ENCODE peak calls at places on chromosomes 3 and 15, in seven cellular contexts. One of them, this sample, is unnamed. For H3K9me3, the result is how much of the 10 kb centered on the place peaks cover.

GRCh38 chr3:14143271-14143605 is 18.4 kb downstream of the TMEM43 start:
- DNase-seq in ovary: no peak
- DNase-seq in GM23248: peak
- DNase-seq in heart left ventricle: no peak
- DNase-seq in A549: no peak
- DNase-seq in T-helper 17 cell: no peak
- DNase-seq in psoas muscle: no peak
- DNase-seq in this sample: no peak

GRCh38 chr3:111621535-111621934 is 26.4 kb upstream of the ZBED2 start:
- DNase-seq in psoas muscle: no peak
- DNase-seq in T-helper 17 cell: no peak
- DNase-seq in heart left ventricle: no peak
- DNase-seq in GM23248: no peak
- DNase-seq in ovary: no peak
- DNase-seq in A549: peak
- DNase-seq in this sample: no peak

GRCh38 chr15:92467245-92467644 is 73.6 kb downstream of the ST8SIA2 start:
- DNase-seq in T-helper 17 cell: no peak
- DNase-seq in A549: no peak
- DNase-seq in psoas muscle: no peak
- DNase-seq in ovary: no peak
- DNase-seq in heart left ventricle: no peak
- DNase-seq in GM23248: no peak
- DNase-seq in this sample: no peak

GRCh38 chr3:69236808-69237707 is 114.7 kb upstream of the LMOD3 start:
- DNase-seq in ovary: no peak
- DNase-seq in A549: no peak
- DNase-seq in T-helper 17 cell: no peak
- DNase-seq in GM23248: no peak
- DNase-seq in heart left ventricle: no peak
- DNase-seq in psoas muscle: no peak
- DNase-seq in this sample: no peak

GRCh38 chr3:149941186-149941585 is 29.5 kb downstream of the PFN2 start:
- DNase-seq in T-helper 17 cell: no peak
- DNase-seq in A549: no peak
- DNase-seq in GM23248: peak
- DNase-seq in ovary: no peak
- DNase-seq in heart left ventricle: no peak
- DNase-seq in psoas muscle: no peak
- DNase-seq in this sample: no peak

GRCh38 chr15:92845109-92845508 is 55.0 kb upstream of the CHD2 start:
- DNase-seq in GM23248: peak
- DNase-seq in A549: peak
- DNase-seq in T-helper 17 cell: no peak
- DNase-seq in heart left ventricle: no peak
- DNase-seq in psoas muscle: no peak
- DNase-seq in ovary: no peak
- DNase-seq in this sample: no peak

GRCh38 chr15:22262613-22263020 is 182.3 kb downstream of the OR4M2 start:
- DNase-seq in psoas muscle: no peak
- DNase-seq in GM23248: no peak
- DNase-seq in heart left ventricle: peak
- DNase-seq in A549: peak
- DNase-seq in T-helper 17 cell: no peak
- DNase-seq in ovary: no peak
- DNase-seq in this sample: peak

GRCh38 chr3:46186856-46187700 is 21.0 kb downstream of the CCR1 start:
- DNase-seq in A549: no peak
- DNase-seq in T-helper 17 cell: no peak
- DNase-seq in psoas muscle: no peak
- DNase-seq in heart left ventricle: no peak
- DNase-seq in ovary: no peak
- DNase-seq in GM23248: no peak
- DNase-seq in this sample: no peak

GRCh38 chr3:46946856-46947544 is 29.5 kb downstream of the CCDC12 start:
- DNase-seq in heart left ventricle: peak
- DNase-seq in GM23248: peak
- DNase-seq in T-helper 17 cell: peak
- DNase-seq in ovary: no peak
- DNase-seq in psoas muscle: peak
- DNase-seq in A549: no peak
- DNase-seq in this sample: peak

GRCh38 chr3:15064299-15064834 is 748 bp downstream of the MRPS25 start:
- DNase-seq in ovary: no peak
- DNase-seq in GM23248: peak
- DNase-seq in T-helper 17 cell: no peak
- DNase-seq in heart left ventricle: no peak
- DNase-seq in psoas muscle: no peak
- DNase-seq in A549: peak
- DNase-seq in this sample: peak

GRCh38 chr3:81242871-81243270 is 518.6 kb downstream of the GBE1 start:
- DNase-seq in GM23248: peak
- DNase-seq in A549: peak
- DNase-seq in T-helper 17 cell: no peak
- DNase-seq in ovary: no peak
- DNase-seq in heart left ventricle: no peak
- DNase-seq in psoas muscle: no peak
- DNase-seq in this sample: no peak

GRCh38 chr3:5437296-5438010 is 249.9 kb downstream of the EDEM1 start:
- DNase-seq in heart left ventricle: no peak
- DNase-seq in ovary: no peak
- DNase-seq in psoas muscle: no peak
- DNase-seq in T-helper 17 cell: no peak
- DNase-seq in A549: no peak
- DNase-seq in GM23248: no peak
- DNase-seq in this sample: no peak

GRCh38 chr15:72923304-72923703 is 129.0 kb upstream of the NEO1 start:
- DNase-seq in A549: no peak
- DNase-seq in T-helper 17 cell: no peak
- DNase-seq in psoas muscle: no peak
- DNase-seq in ovary: no peak
- DNase-seq in GM23248: no peak
- DNase-seq in heart left ventricle: no peak
- DNase-seq in this sample: no peak

GRCh38 chr3:87924485-87924884 is 134.3 kb downstream of the CGGBP1 start:
- DNase-seq in psoas muscle: no peak
- DNase-seq in GM23248: peak
- DNase-seq in ovary: no peak
- DNase-seq in heart left ventricle: no peak
- DNase-seq in A549: no peak
- DNase-seq in T-helper 17 cell: no peak
- DNase-seq in this sample: no peak

GRCh38 chr3:158105124-158105709 is 1.0 kb downstream of the SHOX2 start:
- DNase-seq in ovary: no peak
- DNase-seq in A549: peak
- DNase-seq in psoas muscle: no peak
- DNase-seq in T-helper 17 cell: no peak
- DNase-seq in heart left ventricle: no peak
- DNase-seq in GM23248: peak
- DNase-seq in this sample: no peak

GRCh38 chr3:169150874-169151273 is 512.6 kb downstream of the MECOM start:
- DNase-seq in T-helper 17 cell: no peak
- DNase-seq in GM23248: no peak
- DNase-seq in ovary: no peak
- DNase-seq in psoas muscle: no peak
- DNase-seq in heart left ventricle: no peak
- DNase-seq in A549: no peak
- DNase-seq in this sample: no peak

GRCh38 chr3:189168711-189169110 is 3.1 kb upstream of the TPRG1 start:
- DNase-seq in heart left ventricle: no peak
- DNase-seq in ovary: no peak
- DNase-seq in T-helper 17 cell: no peak
- DNase-seq in GM23248: no peak
- DNase-seq in psoas muscle: no peak
- DNase-seq in A549: no peak
- DNase-seq in this sample: no peak

GRCh38 chr3:107347717-107348116 is 29.5 kb upstream of the CCDC54 start:
- DNase-seq in psoas muscle: no peak
- DNase-seq in ovary: no peak
- DNase-seq in heart left ventricle: no peak
- DNase-seq in A549: peak
- DNase-seq in T-helper 17 cell: no peak
- DNase-seq in GM23248: no peak
- DNase-seq in this sample: no peak

GRCh38 chr3:44427683-44428082 is 49.8 kb downstream of the ZNF445 start:
- DNase-seq in psoas muscle: no peak
- DNase-seq in heart left ventricle: no peak
- DNase-seq in GM23248: no peak
- DNase-seq in ovary: no peak
- DNase-seq in A549: no peak
- DNase-seq in T-helper 17 cell: no peak
- DNase-seq in this sample: no peak

DNA sequence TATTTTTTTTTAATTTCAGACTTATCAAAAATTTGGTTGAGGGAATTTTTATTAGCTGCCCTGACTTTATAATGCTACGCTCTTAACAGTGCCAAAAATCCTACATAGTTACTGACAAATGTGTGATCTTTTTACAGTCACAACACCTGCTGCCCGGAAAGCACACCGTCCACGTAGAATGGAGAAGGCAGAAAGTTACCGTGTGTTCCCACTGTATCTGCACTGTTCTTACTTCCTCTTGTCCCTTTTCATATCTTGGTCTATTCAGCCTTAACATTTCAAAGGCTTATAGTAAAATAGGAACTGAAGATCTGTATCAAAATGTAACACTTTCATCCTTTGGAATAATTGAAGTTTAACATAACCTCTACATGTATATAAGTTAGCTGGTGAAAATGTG is 136.5 kb downstream of the LRRC28 start:
- DNase-seq in psoas muscle: no peak
- DNase-seq in T-helper 17 cell: no peak
- DNase-seq in A549: no peak
- DNase-seq in GM23248: no peak
- DNase-seq in heart left ventricle: no peak
- DNase-seq in ovary: no peak
- DNase-seq in this sample: no peak
- H3K9me3 ChIP-seq in psoas muscle: under half
- H3K9me3 ChIP-seq in T-helper 17 cell: under half
- H3K9me3 ChIP-seq in A549: under half
- H3K9me3 ChIP-seq in GM23248: under half
- H3K9me3 ChIP-seq in heart left ventricle: under half
- H3K9me3 ChIP-seq in ovary: under half
- H3K9me3 ChIP-seq in this sample: under half

GRCh38 chr15:26451995-26452394 is 320.9 kb downstream of the GABRB3 start:
- DNase-seq in ovary: no peak
- DNase-seq in GM23248: no peak
- DNase-seq in A549: no peak
- DNase-seq in T-helper 17 cell: no peak
- DNase-seq in heart left ventricle: no peak
- DNase-seq in psoas muscle: no peak
- DNase-seq in this sample: no peak
- H3K9me3 ChIP-seq in ovary: under half
- H3K9me3 ChIP-seq in GM23248: under half
- H3K9me3 ChIP-seq in A549: under half
- H3K9me3 ChIP-seq in T-helper 17 cell: under half
- H3K9me3 ChIP-seq in heart left ventricle: under half
- H3K9me3 ChIP-seq in psoas muscle: under half
- H3K9me3 ChIP-seq in this sample: under half

GRCh38 chr3:147411235-147411607 is 2.1 kb downstream of the ZIC1 start:
- DNase-seq in T-helper 17 cell: no peak
- DNase-seq in psoas muscle: no peak
- DNase-seq in heart left ventricle: no peak
- DNase-seq in ovary: no peak
- DNase-seq in GM23248: peak
- DNase-seq in A549: no peak
- DNase-seq in this sample: no peak
- H3K9me3 ChIP-seq in T-helper 17 cell: under half
- H3K9me3 ChIP-seq in psoas muscle: under half
- H3K9me3 ChIP-seq in heart left ventricle: under half
- H3K9me3 ChIP-seq in ovary: under half
- H3K9me3 ChIP-seq in GM23248: under half
- H3K9me3 ChIP-seq in A549: under half
- H3K9me3 ChIP-seq in this sample: under half

GRCh38 chr3:186322761-186323160 is 39.3 kb downstream of the DGKG start:
- DNase-seq in heart left ventricle: no peak
- DNase-seq in ovary: no peak
- DNase-seq in GM23248: no peak
- DNase-seq in A549: no peak
- DNase-seq in psoas muscle: no peak
- DNase-seq in T-helper 17 cell: no peak
- DNase-seq in this sample: no peak
- H3K9me3 ChIP-seq in heart left ventricle: under half
- H3K9me3 ChIP-seq in ovary: under half
- H3K9me3 ChIP-seq in GM23248: under half
- H3K9me3 ChIP-seq in A549: under half
- H3K9me3 ChIP-seq in psoas muscle: under half
- H3K9me3 ChIP-seq in T-helper 17 cell: under half
- H3K9me3 ChIP-seq in this sample: under half

GRCh38 chr15:56234804-56235203 is 8.9 kb downstream of the RFX7 start:
- DNase-seq in GM23248: no peak
- DNase-seq in ovary: no peak
- DNase-seq in psoas muscle: no peak
- DNase-seq in heart left ventricle: no peak
- DNase-seq in T-helper 17 cell: no peak
- DNase-seq in A549: no peak
- DNase-seq in this sample: no peak
- H3K9me3 ChIP-seq in GM23248: under half
- H3K9me3 ChIP-seq in ovary: under half
- H3K9me3 ChIP-seq in psoas muscle: under half
- H3K9me3 ChIP-seq in heart left ventricle: under half
- H3K9me3 ChIP-seq in T-helper 17 cell: under half
- H3K9me3 ChIP-seq in A549: under half
- H3K9me3 ChIP-seq in this sample: under half

GRCh38 chr15:43361313-43361903 is 9.4 kb downstream of the ZSCAN29 start:
- DNase-seq in ovary: no peak
- DNase-seq in psoas muscle: no peak
- DNase-seq in A549: no peak
- DNase-seq in heart left ventricle: no peak
- DNase-seq in T-helper 17 cell: no peak
- DNase-seq in GM23248: peak
- DNase-seq in this sample: no peak
- H3K9me3 ChIP-seq in ovary: under half
- H3K9me3 ChIP-seq in psoas muscle: half or more
- H3K9me3 ChIP-seq in A549: half or more
- H3K9me3 ChIP-seq in heart left ventricle: under half
- H3K9me3 ChIP-seq in T-helper 17 cell: under half
- H3K9me3 ChIP-seq in GM23248: under half
- H3K9me3 ChIP-seq in this sample: under half

GRCh38 chr3:132262305-132262704 is 54.9 kb upstream of the ACP3 start:
- DNase-seq in T-helper 17 cell: no peak
- DNase-seq in ovary: no peak
- DNase-seq in heart left ventricle: no peak
- DNase-seq in psoas muscle: no peak
- DNase-seq in GM23248: no peak
- DNase-seq in A549: no peak
- DNase-seq in this sample: no peak
- H3K9me3 ChIP-seq in T-helper 17 cell: under half
- H3K9me3 ChIP-seq in ovary: under half
- H3K9me3 ChIP-seq in heart left ventricle: under half
- H3K9me3 ChIP-seq in psoas muscle: under half
- H3K9me3 ChIP-seq in GM23248: under half
- H3K9me3 ChIP-seq in A549: under half
- H3K9me3 ChIP-seq in this sample: under half

DNA sequence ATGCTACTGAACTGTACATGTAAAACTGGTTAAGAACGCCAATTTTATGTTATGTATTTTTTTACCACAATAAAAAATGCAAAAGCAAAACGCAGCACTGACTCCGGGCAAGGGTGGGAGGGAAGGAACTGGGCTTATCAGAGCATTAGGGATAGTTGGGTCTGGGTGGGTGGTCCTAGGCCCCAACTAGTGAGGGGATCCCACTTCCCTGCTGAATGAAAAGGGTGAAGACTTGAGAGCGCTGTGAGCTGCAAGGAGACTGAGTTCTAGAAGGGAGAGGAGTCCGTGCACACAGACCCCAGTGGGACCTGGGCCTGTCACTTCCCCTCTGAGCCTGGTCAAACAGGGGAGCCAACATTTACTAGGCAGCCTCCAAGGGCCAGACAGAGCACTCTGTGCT is 98.6 kb downstream of the TPRA1 start:
- DNase-seq in GM23248: no peak
- DNase-seq in T-helper 17 cell: no peak
- DNase-seq in heart left ventricle: no peak
- DNase-seq in ovary: no peak
- DNase-seq in A549: no peak
- DNase-seq in psoas muscle: no peak
- DNase-seq in this sample: no peak
- H3K9me3 ChIP-seq in GM23248: under half
- H3K9me3 ChIP-seq in T-helper 17 cell: under half
- H3K9me3 ChIP-seq in heart left ventricle: under half
- H3K9me3 ChIP-seq in ovary: under half
- H3K9me3 ChIP-seq in A549: under half
- H3K9me3 ChIP-seq in psoas muscle: under half
- H3K9me3 ChIP-seq in this sample: under half